ENCODE peak calls at places on chromosomes 1 and 21, in eight cellular contexts. Q is smooth muscle cell of the brain vasculature, J is G401, Z is RCC 7860, U is ELR, V is Daoy, W is substantia nigra, N is fibroblast of the conjunctiva. M is an unnamed sample.

GRCh38 chr1:160539896-160540858 is 17.1 kb upstream of the SLAMF6 start:
- DNase-seq in Q (no peak), J (no peak), Z (no peak), U (no peak), V (peak; percentile 7), W (no peak), N (no peak), M (peak; percentile 22)

GRCh38 chr1:205917466-205918248 is 25.6 kb downstream of the SLC26A9 start:
- DNase-seq in Q (no peak), J (peak; percentile 57), Z (no peak), U (no peak), V (no peak), W (no peak), N (no peak), M (no peak)

GRCh38 chr21:44337428-44337827 is 1.8 kb downstream of the CFAP410 start:
- DNase-seq in Q (no peak), J (no peak), Z (no peak), U (no peak), V (no peak), W (no peak), N (no peak), M (no peak)

GRCh38 chr21:20998886-20999285 is 677 bp downstream of the NCAM2 start:
- DNase-seq in Q (no peak), J (peak; percentile 3), Z (no peak), U (no peak), V (no peak), W (no peak), N (no peak), M (no peak)

GRCh38 chr1:33086384-33086850 is 5.5 kb downstream of the AZIN2 start:
- DNase-seq in Q (peak; percentile 62), J (peak; percentile 93), Z (peak; percentile 20), U (peak; percentile 80), V (peak; percentile 81), W (peak; percentile 27), N (peak; percentile 79), M (peak; percentile 75)

GRCh38 chr1:33140153-33141149 is 41.4 kb downstream of the TRIM62 start:
- DNase-seq in Q (no peak), J (peak; percentile 33), Z (no peak), U (peak; percentile 70), V (peak; percentile 66), W (no peak), N (no peak), M (peak; percentile 47)

GRCh38 chr1:116766616-116767469 is 12.6 kb downstream of the CD2 start:
- DNase-seq in Q (no peak), J (no peak), Z (no peak), U (no peak), V (no peak), W (no peak), N (no peak), M (peak; percentile 55)

GRCh38 chr1:5105744-5106143 is 451.3 kb downstream of the AJAP1 start:
- DNase-seq in Q (no peak), J (no peak), Z (no peak), U (no peak), V (no peak), W (no peak), N (no peak), M (no peak)

GRCh38 chr1:27643626-27644368 is 8.8 kb upstream of the FGR start:
- DNase-seq in Q (no peak), J (peak; percentile 34), Z (no peak), U (peak; percentile 73), V (peak; percentile 54), W (no peak), N (no peak), M (peak; percentile 65)

GRCh38 chr1:53575141-53575947 is 116.1 kb downstream of the DMRTB1 start:
- DNase-seq in Q (no peak), J (no peak), Z (no peak), U (no peak), V (no peak), W (no peak), N (no peak), M (no peak)

GRCh38 chr1:145935708-145936107 is 8.4 kb upstream of the RBM8A start:
- DNase-seq in Q (no peak), J (no peak), Z (no peak), U (no peak), V (no peak), W (no peak), N (no peak), M (no peak)

GRCh38 chr1:54016343-54017282 is 1.4 kb downstream of the LDLRAD1 start:
- DNase-seq in Q (peak; percentile 74), J (no peak), Z (no peak), U (peak; percentile 81), V (peak; percentile 44), W (no peak), N (peak; percentile 10), M (peak; percentile 86)

GRCh38 chr1:50620680-50621329 is 197.6 kb upstream of the DMRTA2 start:
- DNase-seq in Q (no peak), J (no peak), Z (peak; percentile 40), U (peak; percentile 67), V (peak; percentile 66), W (no peak), N (no peak), M (peak; percentile 47)

GRCh38 chr21:43718872-43719747 is at the start of gene PDXK:
- DNase-seq in Q (no peak), J (peak; percentile 81), Z (peak; percentile 66), U (peak; percentile 85), V (peak; percentile 92), W (no peak), N (no peak), M (peak; percentile 83)

GRCh38 chr1:15442119-15442518 is 3.9 kb downstream of the CTRC start:
- DNase-seq in Q (no peak), J (no peak), Z (no peak), U (no peak), V (no peak), W (no peak), N (no peak), M (no peak)

GRCh38 chr1:110215621-110216020 is 5.5 kb downstream of the KCNC4 start:
- DNase-seq in Q (no peak), J (no peak), Z (no peak), U (no peak), V (no peak), W (no peak), N (no peak), M (no peak)

GRCh38 chr1:39977202-39977601 is 22.3 kb downstream of the MFSD2A start:
- DNase-seq in Q (no peak), J (no peak), Z (no peak), U (peak; percentile 31), V (no peak), W (no peak), N (no peak), M (peak; percentile 70)

GRCh38 chr1:235093685-235094592 is 34.7 kb downstream of the TOMM20 start:
- DNase-seq in Q (no peak), J (peak; percentile 82), Z (peak; percentile 42), U (peak; percentile 75), V (peak; percentile 74), W (no peak), N (no peak), M (peak; percentile 48)

GRCh38 chr1:15188678-15189077 is 35.1 kb downstream of the TMEM51 start:
- DNase-seq in Q (no peak), J (no peak), Z (peak; percentile 65), U (peak; percentile 58), V (peak; percentile 43), W (no peak), N (no peak), M (peak; percentile 51)

GRCh38 chr1:54284781-54285563 is 85.0 kb downstream of the MRPL37 start:
- DNase-seq in Q (no peak), J (no peak), Z (no peak), U (no peak), V (no peak), W (no peak), N (no peak), M (no peak)

M was measured in M059J.